ENCODE peak calls at places on chromosomes 3 and 15, in six cellular contexts. G is posterior cingulate gyrus; O is globus pallidus; R is naive thymus-derived CD4-positive, alpha-beta T cell; U is endothelial cell of umbilical vein; E is NCI-H1105 treated with DMSO at 0.1 percent for 48 hours. Y is an unnamed sample.
A peak's percentile ranks its signal among the peaks of the same experiment; 100 is the strongest.

GRCh38 chr15:88635343-88635742 is 3.5 kb upstream of the ISG20 start:
- DNase-seq in G (no peak), O (no peak), R (peak; percentile 89), U (no peak), E (no peak), Y (no peak)

GRCh38 chr3:48591886-48592518 is 3.1 kb downstream of the COL7A1 start:
- DNase-seq in G (no peak), O (no peak), R (no peak), U (no peak), E (no peak), Y (peak; percentile 73)

GRCh38 chr15:90315276-90315982 is 36.7 kb upstream of the ZNF774 start:
- DNase-seq in G (no peak), O (peak; percentile 60), R (no peak), U (peak; percentile 65), E (no peak), Y (peak; percentile 63)

GRCh38 chr15:35271371-35272043 is 186.4 kb upstream of the NANOGP8 start:
- DNase-seq in G (no peak), O (no peak), R (no peak), U (no peak), E (no peak), Y (no peak)

GRCh38 chr15:62075595-62076279 is 9.0 kb downstream of the C2CD4A start:
- DNase-seq in G (no peak), O (no peak), R (no peak), U (no peak), E (peak; percentile 90), Y (no peak)

GRCh38 chr15:73150831-73151230 is 98.6 kb downstream of the NEO1 start:
- DNase-seq in G (no peak), O (no peak), R (no peak), U (no peak), E (no peak), Y (no peak)

GRCh38 chr3:29488922-29489321 is 208.1 kb downstream of the RBMS3 start:
- DNase-seq in G (no peak), O (no peak), R (no peak), U (no peak), E (no peak), Y (no peak)

GRCh38 chr3:44495636-44496415 is 18.4 kb upstream of the ZNF445 start:
- DNase-seq in G (no peak), O (no peak), R (no peak), U (no peak), E (no peak), Y (no peak)

GRCh38 chr3:57164606-57165573 is at the start of gene IL17RD:
- DNase-seq in G (peak; percentile 38), O (peak; percentile 72), R (no peak), U (peak; percentile 74), E (peak; percentile 59), Y (peak; percentile 99)

GRCh38 chr3:31055757-31056156 is 161.3 kb upstream of the GADL1 start:
- DNase-seq in G (no peak), O (no peak), R (no peak), U (no peak), E (no peak), Y (no peak)

GRCh38 chr3:177753498-177754155 is 556.3 kb upstream of the TBL1XR1 start:
- DNase-seq in G (no peak), O (no peak), R (no peak), U (no peak), E (no peak), Y (peak; percentile 73)

GRCh38 chr15:43376017-43376705 is 5.3 kb downstream of the TUBGCP4 start:
- DNase-seq in G (no peak), O (no peak), R (peak; percentile 20), U (peak; percentile 21), E (no peak), Y (peak; percentile 60)

GRCh38 chr3:149437286-149437685 is 37.2 kb upstream of the TM4SF4 start:
- DNase-seq in G (no peak), O (no peak), R (no peak), U (no peak), E (no peak), Y (no peak)

GRCh38 chr3:39255503-39256325 is 24.1 kb downstream of the CX3CR1 start:
- DNase-seq in G (no peak), O (peak; percentile 70), R (no peak), U (no peak), E (no peak), Y (no peak)

GRCh38 chr15:66498501-66499386 is 1.2 kb upstream of the SNAPC5 start:
- DNase-seq in G (no peak), O (peak; percentile 20), R (peak; percentile 70), U (peak; percentile 54), E (peak; percentile 48), Y (no peak)

GRCh38 chr15:40334941-40335795 is 5.6 kb downstream of the CCDC9B start:
- DNase-seq in G (no peak), O (no peak), R (no peak), U (no peak), E (no peak), Y (peak; percentile 81)

GRCh38 chr3:14823910-14824629 is 5.3 kb downstream of the FGD5 start:
- DNase-seq in G (no peak), O (no peak), R (no peak), U (no peak), E (no peak), Y (no peak)

GRCh38 chr3:23659840-23660430 is 145.8 kb upstream of the UBE2E1 start:
- DNase-seq in G (no peak), O (no peak), R (no peak), U (no peak), E (no peak), Y (no peak)

GRCh38 chr15:41233367-41233771 is 2.3 kb downstream of the CHP1 start:
- DNase-seq in G (peak; percentile 7), O (no peak), R (no peak), U (peak; percentile 45), E (no peak), Y (peak; percentile 88)

GRCh38 chr3:184542577-184542976 is 19.0 kb upstream of the EPHB3 start:
- DNase-seq in G (no peak), O (no peak), R (no peak), U (no peak), E (no peak), Y (no peak)

GRCh38 chr3:146543461-146544012 is 870 bp downstream of the PLSCR1 start:
- DNase-seq in G (no peak), O (no peak), R (no peak), U (peak; percentile 50), E (no peak), Y (no peak)

GRCh38 chr3:146493761-146494160 is 24.4 kb upstream of the PLSCR2 start:
- DNase-seq in G (no peak), O (no peak), R (no peak), U (no peak), E (no peak), Y (no peak)

GRCh38 chr3:29353807-29354206 is 72.9 kb downstream of the RBMS3 start:
- DNase-seq in G (no peak), O (no peak), R (no peak), U (no peak), E (no peak), Y (no peak)

GRCh38 chr3:72797773-72798543 is 50.3 kb downstream of the SHQ1 start:
- DNase-seq in G (no peak), O (no peak), R (no peak), U (peak; percentile 48), E (peak; percentile 85), Y (peak; percentile 78)

Y was measured in osteoblast.